ENCODE peak calls at places on chromosome 12, in eight cellular contexts. One of them, this sample, is unnamed.
A peak's percentile ranks its signal among the peaks of the same experiment; 100 is the strongest.

GRCh38 chr12:130977046-130977758 is 23.5 kb downstream of the ADGRD1 start:
- DNase-seq in stomach: no peak
- DNase-seq in A549: no peak
- DNase-seq in cardiac muscle cell: no peak
- DNase-seq in IMR-90: no peak
- DNase-seq in spleen: no peak
- DNase-seq in epithelial cell of prostate: no peak
- DNase-seq in endothelial cell of umbilical vein: no peak
- DNase-seq in this sample: no peak

GRCh38 chr12:82635263-82635662 is 51.4 kb upstream of the TMTC2 start:
- DNase-seq in spleen: no peak
- DNase-seq in epithelial cell of prostate: no peak
- DNase-seq in stomach: no peak
- DNase-seq in A549: peak; percentile 9
- DNase-seq in IMR-90: no peak
- DNase-seq in cardiac muscle cell: no peak
- DNase-seq in endothelial cell of umbilical vein: no peak
- DNase-seq in this sample: no peak

GRCh38 chr12:1398673-1399072 is 195.7 kb downstream of the FBXL14 start:
- DNase-seq in epithelial cell of prostate: no peak
- DNase-seq in A549: peak; percentile 10
- DNase-seq in endothelial cell of umbilical vein: no peak
- DNase-seq in IMR-90: peak; percentile 67
- DNase-seq in cardiac muscle cell: peak; percentile 10
- DNase-seq in spleen: no peak
- DNase-seq in stomach: no peak
- DNase-seq in this sample: no peak

GRCh38 chr12:43883311-43883710 is 47.4 kb downstream of the TMEM117 start:
- DNase-seq in A549: no peak
- DNase-seq in cardiac muscle cell: no peak
- DNase-seq in endothelial cell of umbilical vein: no peak
- DNase-seq in stomach: no peak
- DNase-seq in epithelial cell of prostate: no peak
- DNase-seq in spleen: no peak
- DNase-seq in IMR-90: no peak
- DNase-seq in this sample: no peak

GRCh38 chr12:6201199-6201608 is 1.0 kb downstream of the CD9 start:
- DNase-seq in stomach: no peak
- DNase-seq in epithelial cell of prostate: no peak
- DNase-seq in cardiac muscle cell: no peak
- DNase-seq in IMR-90: no peak
- DNase-seq in A549: peak; percentile 67
- DNase-seq in endothelial cell of umbilical vein: no peak
- DNase-seq in spleen: no peak
- DNase-seq in this sample: peak; percentile 72

GRCh38 chr12:117968826-117969659 is at the start of gene KSR2:
- DNase-seq in epithelial cell of prostate: peak; percentile 34
- DNase-seq in endothelial cell of umbilical vein: peak; percentile 5
- DNase-seq in cardiac muscle cell: peak; percentile 15
- DNase-seq in spleen: no peak
- DNase-seq in IMR-90: no peak
- DNase-seq in A549: peak; percentile 66
- DNase-seq in stomach: peak; percentile 82
- DNase-seq in this sample: peak; percentile 64

GRCh38 chr12:16726879-16727278 is 120.9 kb upstream of the LMO3 start:
- DNase-seq in cardiac muscle cell: no peak
- DNase-seq in IMR-90: peak; percentile 16
- DNase-seq in endothelial cell of umbilical vein: no peak
- DNase-seq in A549: no peak
- DNase-seq in spleen: no peak
- DNase-seq in stomach: no peak
- DNase-seq in epithelial cell of prostate: no peak
- DNase-seq in this sample: no peak

GRCh38 chr12:48903363-48903981 is 21.8 kb downstream of the FKBP11 start:
- DNase-seq in epithelial cell of prostate: no peak
- DNase-seq in stomach: no peak
- DNase-seq in endothelial cell of umbilical vein: no peak
- DNase-seq in cardiac muscle cell: peak; percentile 83
- DNase-seq in IMR-90: peak; percentile 32
- DNase-seq in A549: no peak
- DNase-seq in spleen: no peak
- DNase-seq in this sample: peak; percentile 67

GRCh38 chr12:118480235-118480634 is 103.9 kb downstream of the SUDS3 start:
- DNase-seq in endothelial cell of umbilical vein: no peak
- DNase-seq in spleen: no peak
- DNase-seq in epithelial cell of prostate: no peak
- DNase-seq in stomach: no peak
- DNase-seq in IMR-90: no peak
- DNase-seq in A549: no peak
- DNase-seq in cardiac muscle cell: no peak
- DNase-seq in this sample: no peak

GRCh38 chr12:14768823-14769405 is 34.4 kb downstream of the WBP11 start:
- DNase-seq in endothelial cell of umbilical vein: no peak
- DNase-seq in IMR-90: peak; percentile 44
- DNase-seq in spleen: peak; percentile 76
- DNase-seq in stomach: peak; percentile 33
- DNase-seq in A549: peak; percentile 33
- DNase-seq in cardiac muscle cell: peak; percentile 52
- DNase-seq in epithelial cell of prostate: no peak
- DNase-seq in this sample: no peak

GRCh38 chr12:57519758-57520007 is 631 bp downstream of the DDIT3 start:
- DNase-seq in endothelial cell of umbilical vein: no peak
- DNase-seq in IMR-90: no peak
- DNase-seq in spleen: no peak
- DNase-seq in epithelial cell of prostate: no peak
- DNase-seq in cardiac muscle cell: no peak
- DNase-seq in stomach: no peak
- DNase-seq in A549: no peak
- DNase-seq in this sample: peak; percentile 38

GRCh38 chr12:9711664-9712063 is 21.2 kb downstream of the CLECL1 start:
- DNase-seq in cardiac muscle cell: peak; percentile 10
- DNase-seq in endothelial cell of umbilical vein: no peak
- DNase-seq in epithelial cell of prostate: no peak
- DNase-seq in stomach: no peak
- DNase-seq in spleen: no peak
- DNase-seq in A549: no peak
- DNase-seq in IMR-90: peak; percentile 16
- DNase-seq in this sample: no peak

GRCh38 chr12:27334721-27335082 is 2.1 kb downstream of the BMAL2 start:
- DNase-seq in cardiac muscle cell: no peak
- DNase-seq in epithelial cell of prostate: no peak
- DNase-seq in endothelial cell of umbilical vein: no peak
- DNase-seq in A549: no peak
- DNase-seq in spleen: no peak
- DNase-seq in IMR-90: no peak
- DNase-seq in stomach: no peak
- DNase-seq in this sample: no peak

GRCh38 chr12:114658002-114658441 is 26.0 kb downstream of the TBX3 start:
- DNase-seq in endothelial cell of umbilical vein: no peak
- DNase-seq in epithelial cell of prostate: no peak
- DNase-seq in IMR-90: peak; percentile 13
- DNase-seq in spleen: no peak
- DNase-seq in A549: no peak
- DNase-seq in cardiac muscle cell: no peak
- DNase-seq in stomach: no peak
- DNase-seq in this sample: no peak

GRCh38 chr12:62512901-62513300 is 46.3 kb downstream of the MON2 start:
- DNase-seq in stomach: no peak
- DNase-seq in A549: no peak
- DNase-seq in cardiac muscle cell: no peak
- DNase-seq in spleen: no peak
- DNase-seq in epithelial cell of prostate: no peak
- DNase-seq in endothelial cell of umbilical vein: no peak
- DNase-seq in IMR-90: no peak
- DNase-seq in this sample: no peak

GRCh38 chr12:28172434-28173030 is 17.7 kb upstream of the CCDC91 start:
- DNase-seq in endothelial cell of umbilical vein: peak; percentile 73
- DNase-seq in epithelial cell of prostate: no peak
- DNase-seq in A549: peak; percentile 73
- DNase-seq in spleen: no peak
- DNase-seq in IMR-90: peak; percentile 68
- DNase-seq in stomach: peak; percentile 31
- DNase-seq in cardiac muscle cell: peak; percentile 80
- DNase-seq in this sample: peak; percentile 42

GRCh38 chr12:116390656-116391335 is 113.3 kb upstream of the MED13L start:
- DNase-seq in stomach: peak; percentile 31
- DNase-seq in endothelial cell of umbilical vein: no peak
- DNase-seq in A549: no peak
- DNase-seq in epithelial cell of prostate: no peak
- DNase-seq in spleen: peak; percentile 8
- DNase-seq in cardiac muscle cell: no peak
- DNase-seq in IMR-90: no peak
- DNase-seq in this sample: no peak

GRCh38 chr12:25725874-25726273 is 172.8 kb upstream of the LMNTD1 start:
- DNase-seq in epithelial cell of prostate: no peak
- DNase-seq in A549: no peak
- DNase-seq in spleen: no peak
- DNase-seq in cardiac muscle cell: peak; percentile 86
- DNase-seq in endothelial cell of umbilical vein: no peak
- DNase-seq in stomach: no peak
- DNase-seq in IMR-90: peak; percentile 78
- DNase-seq in this sample: no peak

GRCh38 chr12:75735853-75736252 is 224.4 kb upstream of the KRR1 start:
- DNase-seq in stomach: peak; percentile 66
- DNase-seq in endothelial cell of umbilical vein: no peak
- DNase-seq in A549: no peak
- DNase-seq in spleen: no peak
- DNase-seq in epithelial cell of prostate: no peak
- DNase-seq in cardiac muscle cell: no peak
- DNase-seq in IMR-90: no peak
- DNase-seq in this sample: no peak

GRCh38 chr12:76945867-76946266 is 67.0 kb upstream of the CSRP2 start:
- DNase-seq in stomach: no peak
- DNase-seq in epithelial cell of prostate: no peak
- DNase-seq in A549: no peak
- DNase-seq in IMR-90: peak; percentile 72
- DNase-seq in endothelial cell of umbilical vein: no peak
- DNase-seq in cardiac muscle cell: peak; percentile 8
- DNase-seq in spleen: no peak
- DNase-seq in this sample: no peak

GRCh38 chr12:67666605-67667004 is 18.1 kb downstream of the DYRK2 start:
- DNase-seq in IMR-90: no peak
- DNase-seq in cardiac muscle cell: no peak
- DNase-seq in endothelial cell of umbilical vein: no peak
- DNase-seq in A549: no peak
- DNase-seq in stomach: no peak
- DNase-seq in epithelial cell of prostate: no peak
- DNase-seq in spleen: no peak
- DNase-seq in this sample: no peak

GRCh38 chr12:123150273-123150803 is 552 bp downstream of the PITPNM2 start:
- DNase-seq in epithelial cell of prostate: no peak
- DNase-seq in spleen: peak; percentile 80
- DNase-seq in cardiac muscle cell: no peak
- DNase-seq in endothelial cell of umbilical vein: no peak
- DNase-seq in stomach: no peak
- DNase-seq in IMR-90: no peak
- DNase-seq in A549: peak; percentile 17
- DNase-seq in this sample: no peak
- H3K27ac ChIP-seq in epithelial cell of prostate: peak overlapping the region; percentile 29
- H3K27ac ChIP-seq in spleen: peak overlapping the region; percentile 80
- H3K27ac ChIP-seq in cardiac muscle cell: no peak overlapping the region
- H3K27ac ChIP-seq in endothelial cell of umbilical vein: no peak overlapping the region
- H3K27ac ChIP-seq in stomach: peak overlapping the region; percentile 88
- H3K27ac ChIP-seq in IMR-90: peak overlapping the region; percentile 62
- H3K27ac ChIP-seq in A549: peak overlapping the region; percentile 99
- H3K27ac ChIP-seq in this sample: peak overlapping the region; percentile 84

GRCh38 chr12:122989443-122989839 is 9.0 kb downstream of the ARL6IP4 start:
- DNase-seq in endothelial cell of umbilical vein: no peak
- DNase-seq in IMR-90: no peak
- DNase-seq in spleen: no peak
- DNase-seq in cardiac muscle cell: no peak
- DNase-seq in stomach: no peak
- DNase-seq in A549: no peak
- DNase-seq in epithelial cell of prostate: no peak
- DNase-seq in this sample: no peak

GRCh38 chr12:122990961-122991622 is 10.6 kb downstream of the ARL6IP4 start:
- DNase-seq in epithelial cell of prostate: no peak
- DNase-seq in stomach: no peak
- DNase-seq in IMR-90: no peak
- DNase-seq in cardiac muscle cell: no peak
- DNase-seq in spleen: peak; percentile 72
- DNase-seq in endothelial cell of umbilical vein: no peak
- DNase-seq in A549: no peak
- DNase-seq in this sample: no peak

GRCh38 chr12:122988612-122989442 is 8.3 kb downstream of the ARL6IP4 start:
- DNase-seq in epithelial cell of prostate: no peak
- DNase-seq in cardiac muscle cell: no peak
- DNase-seq in spleen: no peak
- DNase-seq in A549: no peak
- DNase-seq in stomach: no peak
- DNase-seq in IMR-90: no peak
- DNase-seq in endothelial cell of umbilical vein: no peak
- DNase-seq in this sample: no peak

GRCh38 chr12:122990561-122990960 is 10.1 kb downstream of the ARL6IP4 start:
- DNase-seq in spleen: no peak
- DNase-seq in IMR-90: no peak
- DNase-seq in A549: no peak
- DNase-seq in endothelial cell of umbilical vein: no peak
- DNase-seq in cardiac muscle cell: no peak
- DNase-seq in stomach: no peak
- DNase-seq in epithelial cell of prostate: no peak
- DNase-seq in this sample: no peak

GRCh38 chr12:122989874-122990400 is 9.5 kb downstream of the ARL6IP4 start:
- DNase-seq in IMR-90: no peak
- DNase-seq in epithelial cell of prostate: no peak
- DNase-seq in spleen: no peak
- DNase-seq in endothelial cell of umbilical vein: no peak
- DNase-seq in stomach: no peak
- DNase-seq in cardiac muscle cell: no peak
- DNase-seq in A549: no peak
- DNase-seq in this sample: no peak
- H3K27ac ChIP-seq in IMR-90: no peak overlapping the region
- H3K27ac ChIP-seq in epithelial cell of prostate: no peak overlapping the region
- H3K27ac ChIP-seq in spleen: no peak overlapping the region
- H3K27ac ChIP-seq in endothelial cell of umbilical vein: no peak overlapping the region
- H3K27ac ChIP-seq in stomach: no peak overlapping the region
- H3K27ac ChIP-seq in cardiac muscle cell: no peak overlapping the region
- H3K27ac ChIP-seq in A549: no peak overlapping the region
- H3K27ac ChIP-seq in this sample: no peak overlapping the region

DNA sequence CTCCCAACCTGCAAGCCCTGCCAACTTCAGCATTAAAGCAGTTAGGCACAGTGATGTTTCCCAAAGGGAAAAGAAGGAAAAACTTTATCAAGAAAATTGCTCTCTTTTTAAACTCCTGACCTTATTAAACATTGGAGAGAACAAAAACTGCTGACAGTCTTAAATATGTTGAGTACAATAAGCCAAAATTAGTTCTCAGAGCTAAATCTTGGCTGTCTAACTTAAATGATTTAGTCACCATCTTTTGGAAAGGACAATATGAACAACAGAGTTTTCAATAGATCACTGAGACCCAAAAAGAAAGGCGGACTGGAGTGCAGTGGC is 70.8 kb downstream of the DUSP6 start:
- DNase-seq in cardiac muscle cell: no peak
- DNase-seq in IMR-90: no peak
- DNase-seq in stomach: no peak
- DNase-seq in A549: no peak
- DNase-seq in spleen: no peak
- DNase-seq in endothelial cell of umbilical vein: no peak
- DNase-seq in epithelial cell of prostate: no peak
- DNase-seq in this sample: no peak
- H3K27ac ChIP-seq in cardiac muscle cell: no peak overlapping the region
- H3K27ac ChIP-seq in IMR-90: peak overlapping the region; percentile 56
- H3K27ac ChIP-seq in stomach: peak overlapping the region; percentile 59
- H3K27ac ChIP-seq in A549: no peak overlapping the region
- H3K27ac ChIP-seq in spleen: peak overlapping the region; percentile 79
- H3K27ac ChIP-seq in endothelial cell of umbilical vein: no peak overlapping the region
- H3K27ac ChIP-seq in epithelial cell of prostate: no peak overlapping the region
- H3K27ac ChIP-seq in this sample: peak overlapping the region; percentile 69

GRCh38 chr12:95114766-95115450 is 41.5 kb upstream of the NR2C1 start:
- DNase-seq in spleen: no peak
- DNase-seq in IMR-90: peak; percentile 21
- DNase-seq in cardiac muscle cell: peak; percentile 13
- DNase-seq in endothelial cell of umbilical vein: no peak
- DNase-seq in epithelial cell of prostate: peak; percentile 96
- DNase-seq in A549: peak; percentile 48
- DNase-seq in stomach: no peak
- DNase-seq in this sample: no peak
- H3K27ac ChIP-seq in spleen: no peak overlapping the region
- H3K27ac ChIP-seq in IMR-90: no peak overlapping the region
- H3K27ac ChIP-seq in cardiac muscle cell: no peak overlapping the region
- H3K27ac ChIP-seq in endothelial cell of umbilical vein: no peak overlapping the region
- H3K27ac ChIP-seq in epithelial cell of prostate: peak overlapping the region; percentile 99
- H3K27ac ChIP-seq in A549: peak overlapping the region; percentile 86
- H3K27ac ChIP-seq in stomach: no peak overlapping the region
- H3K27ac ChIP-seq in this sample: no peak overlapping the region

This sample was measured in small intestine.